ENCODE peak calls at places on chromosomes 5 and 9, in nine cellular contexts. I, U, E, V, J, C, M, A and F are unnamed samples.
A peak's percentile ranks its signal among the peaks of the same experiment; 100 is the strongest.

GRCh38 chr9:127803507-127804352 is 1.0 kb downstream of the FPGS start:
- DNase-seq in A (no peak), V (peak; percentile 59), C (no peak), M (peak; percentile 73), J (peak; percentile 71), E (no peak), I (no peak), U (no peak), F (no peak)

GRCh38 chr9:95935861-95936578 is 60.5 kb downstream of the ERCC6L2 start:
- DNase-seq in C (no peak), M (peak; percentile 4), V (no peak), J (no peak), E (no peak), I (no peak), A (no peak), U (no peak), F (no peak)

GRCh38 chr5:125232779-125233230 is 486.4 kb upstream of the ZNF608 start:
- DNase-seq in A (no peak), M (peak; percentile 94), U (no peak), C (no peak), E (no peak), V (no peak), I (no peak), J (no peak), F (peak; percentile 90)

GRCh38 chr5:172973931-172974330 is 9.6 kb upstream of the ATP6V0E1 start:
- DNase-seq in J (no peak), I (no peak), E (no peak), C (no peak), V (no peak), A (no peak), U (no peak), M (peak; percentile 14), F (no peak)

GRCh38 chr5:151492729-151493128 is 45.3 kb downstream of the SLC36A1 start:
- DNase-seq in J (no peak), E (no peak), C (no peak), I (no peak), A (no peak), U (no peak), M (peak; percentile 88), V (no peak), F (no peak)

GRCh38 chr5:177404641-177405134 is 4.2 kb upstream of the PFN3 start:
- DNase-seq in A (no peak), I (no peak), U (no peak), E (no peak), C (no peak), J (no peak), V (no peak), M (peak; percentile 9), F (no peak)

GRCh38 chr5:61409568-61409967 is 77.5 kb downstream of the ZSWIM6 start:
- DNase-seq in U (no peak), A (no peak), I (no peak), V (no peak), E (no peak), J (no peak), M (peak; percentile 88), C (no peak), F (peak; percentile 95)

GRCh38 chr5:75050415-75050814 is 1.9 kb downstream of the GCNT4 start:
- DNase-seq in J (no peak), A (peak; percentile 31), V (no peak), I (peak; percentile 38), U (no peak), C (no peak), M (peak; percentile 28), E (no peak), F (no peak)

GRCh38 chr5:41199660-41200059 is 13.7 kb downstream of the C6 start:
- DNase-seq in J (no peak), V (no peak), E (no peak), A (no peak), C (no peak), U (no peak), I (no peak), M (no peak), F (no peak)

GRCh38 chr9:34500623-34501267 is 22.0 kb downstream of the ENHO start:
- DNase-seq in U (peak; percentile 74), M (peak; percentile 65), A (peak; percentile 82), E (peak; percentile 48), C (peak; percentile 70), I (peak; percentile 77), V (no peak), J (no peak), F (no peak)

GRCh38 chr5:148425808-148426207 is 42.0 kb downstream of the FBXO38 start:
- DNase-seq in I (no peak), A (no peak), M (no peak), E (no peak), U (no peak), C (no peak), J (no peak), V (no peak), F (no peak)

GRCh38 chr5:149046196-149046829 is 16.5 kb downstream of the SH3TC2 start:
- DNase-seq in M (peak; percentile 58), V (no peak), E (no peak), I (no peak), U (no peak), C (no peak), A (no peak), J (no peak), F (no peak)

GRCh38 chr5:148459669-148460068 is 75.9 kb downstream of the FBXO38 start:
- DNase-seq in E (no peak), I (no peak), U (no peak), J (no peak), C (no peak), V (no peak), M (no peak), A (no peak), F (no peak)

GRCh38 chr9:110143969-110144545 is 63.9 kb downstream of the C9orf152 start:
- DNase-seq in C (no peak), M (peak; percentile 36), E (no peak), A (no peak), J (no peak), U (peak; percentile 31), V (no peak), I (no peak), F (no peak)

GRCh38 chr5:130976491-130976890 is 188.6 kb downstream of the HINT1 start:
- DNase-seq in U (no peak), I (no peak), J (no peak), M (no peak), V (no peak), C (no peak), A (no peak), E (no peak), F (no peak)

GRCh38 chr5:7078901-7079300 is 317.0 kb upstream of the ADCY2 start:
- DNase-seq in U (no peak), I (peak; percentile 47), A (peak; percentile 41), V (no peak), C (no peak), E (no peak), J (no peak), M (no peak), F (no peak)

GRCh38 chr5:135194573-135195266 is 160.7 kb upstream of the PITX1 start:
- DNase-seq in V (no peak), J (peak; percentile 62), M (peak; percentile 40), E (no peak), I (no peak), C (no peak), A (no peak), U (no peak), F (no peak)

GRCh38 chr9:135480071-135480941 is 724 bp downstream of the PPP1R26 start:
- DNase-seq in U (peak; percentile 48), A (peak; percentile 60), J (no peak), E (peak; percentile 46), V (no peak), I (peak; percentile 42), C (peak; percentile 36), M (peak; percentile 76), F (no peak)

GRCh38 chr5:17831279-17831678 is 197.0 kb downstream of the TAF11L14 start:
- DNase-seq in A (no peak), I (no peak), J (no peak), C (no peak), V (no peak), E (no peak), U (no peak), M (no peak), F (no peak)

GRCh38 chr5:98839469-98840383 is 66.3 kb downstream of the RGMB start:
- DNase-seq in V (no peak), C (no peak), U (no peak), E (no peak), I (no peak), A (no peak), J (no peak), M (peak; percentile 35), F (no peak)

DNA sequence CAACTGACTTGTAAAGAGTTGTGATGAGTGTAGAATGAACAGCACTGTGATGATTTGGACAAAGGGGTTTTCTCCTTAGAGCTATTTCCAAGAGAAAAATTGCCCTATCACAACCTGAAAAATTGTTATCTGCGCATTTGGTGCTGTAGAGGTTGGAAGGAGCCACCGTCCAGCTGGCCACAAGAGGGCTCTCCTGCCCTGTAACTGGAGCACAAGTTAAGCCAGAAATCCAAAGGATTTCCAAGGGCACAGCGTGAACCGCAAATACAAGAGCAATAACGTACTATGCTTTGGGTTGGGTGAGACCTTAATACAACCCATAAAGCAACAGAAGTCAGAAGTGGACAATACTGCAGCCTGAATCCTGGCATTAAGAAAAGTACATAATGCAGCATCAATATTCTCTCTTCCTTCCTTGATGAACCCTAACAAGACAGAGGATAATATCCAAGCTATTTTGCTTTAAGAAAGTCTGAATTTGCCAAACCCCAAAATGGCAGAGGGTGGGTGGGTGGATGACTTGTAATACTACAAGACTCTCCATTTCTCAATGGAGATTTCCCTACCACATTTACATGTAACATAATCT is 56.8 kb upstream of the SMIM32 start:
- DNase-seq in M (peak; percentile 86), C (peak; percentile 28), I (peak; percentile 67), E (peak; percentile 33), A (peak; percentile 69), U (peak; percentile 27), J (no peak), V (no peak), F (peak; percentile 42)
- TF ChIP-seq CTCF in M (peak; percentile 98), C (peak; percentile 81), I (peak; percentile 53), E (peak; percentile 84), A (peak; percentile 88), U (peak; percentile 85), J (peak; percentile 67), V (peak; percentile 67), F (peak; percentile 97)

GRCh38 chr9:111148390-111148993 is 110.2 kb upstream of the LPAR1 start:
- DNase-seq in J (no peak), E (no peak), M (peak; percentile 83), U (no peak), C (no peak), I (no peak), V (no peak), A (no peak), F (no peak)
- TF ChIP-seq CTCF in J (no peak), E (no peak), M (no peak), U (no peak), C (no peak), I (no peak), V (no peak), A (no peak), F (no peak)

DNA sequence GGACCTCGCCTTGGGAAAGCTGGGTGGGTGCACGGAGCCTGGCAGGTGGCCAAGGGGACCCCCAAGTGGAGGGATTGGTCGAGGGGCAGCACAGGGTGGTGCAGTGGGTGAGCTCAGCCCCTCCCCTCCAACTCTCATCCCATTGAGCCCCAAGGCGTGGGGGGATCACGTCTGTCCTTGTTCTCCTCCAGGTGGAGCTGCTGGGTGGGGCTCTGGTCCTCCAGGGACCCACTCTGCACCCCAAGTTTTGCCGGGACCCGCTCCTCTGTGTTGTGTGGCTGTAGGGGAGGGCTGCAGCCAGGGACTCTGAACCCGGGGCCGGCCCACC is 3.6 kb upstream of the FUT7 start:
- DNase-seq in E (no peak), J (no peak), M (no peak), C (no peak), V (no peak), I (no peak), U (no peak), A (no peak), F (no peak)
- TF ChIP-seq CTCF in E (no peak), J (peak; percentile 20), M (no peak), C (peak; percentile 27), V (no peak), I (peak; percentile 45), U (peak; percentile 1), A (peak; percentile 47), F (no peak)

GRCh38 chr9:17005085-17005484 is 129.8 kb upstream of the CNTLN start:
- DNase-seq in A (peak; percentile 37), C (no peak), E (peak; percentile 31), J (peak; percentile 81), M (peak; percentile 88), I (no peak), V (no peak), U (no peak), F (no peak)
- TF ChIP-seq CTCF in A (no peak), C (no peak), E (no peak), J (no peak), M (peak; percentile 5), I (no peak), V (no peak), U (no peak), F (peak; percentile 10)